ENCODE peak calls at places on chromosomes 5 and 9, in four cellular contexts. Z, X, N and H are unnamed samples.

GRCh38 chr9:110918316-110919054 is 119.8 kb downstream of the LPAR1 start:
- DNase-seq in Z (peak; percentile 75), X (no peak), N (no peak), H (peak; percentile 70)

GRCh38 chr9:109739760-109740159 is 40.2 kb upstream of the PALM2AKAP2 start:
- DNase-seq in Z (peak; percentile 29), X (no peak), N (no peak), H (no peak)

GRCh38 chr5:102753889-102754498 is 1.1 kb upstream of the PAM start:
- DNase-seq in Z (no peak), X (no peak), N (no peak), H (no peak)

GRCh38 chr9:2674141-2674824 is 43.0 kb upstream of the KCNV2 start:
- DNase-seq in Z (no peak), X (no peak), N (no peak), H (no peak)

GRCh38 chr9:108235599-108235998 is 620.2 kb downstream of the ACTL7B start:
- DNase-seq in Z (no peak), X (no peak), N (no peak), H (no peak)

GRCh38 chr9:69602768-69603167 is 69.4 kb downstream of the APBA1 start:
- DNase-seq in Z (no peak), X (no peak), N (no peak), H (no peak)

GRCh38 chr5:179120951-179121666 is 60.9 kb downstream of the ZNF354C start:
- DNase-seq in Z (no peak), X (no peak), N (no peak), H (no peak)

GRCh38 chr5:111748304-111748763 is 8.7 kb downstream of the NREP start:
- DNase-seq in Z (peak; percentile 86), X (no peak), N (no peak), H (peak; percentile 85)

GRCh38 chr5:54249210-54250028 is 61.0 kb downstream of the ARL15 start:
- DNase-seq in Z (no peak), X (no peak), N (peak; percentile 15), H (peak; percentile 13)

GRCh38 chr5:57718155-57718554 is 235.5 kb upstream of the ACTBL2 start:
- DNase-seq in Z (peak; percentile 60), X (no peak), N (no peak), H (no peak)

GRCh38 chr9:437066-438015 is 222.7 kb downstream of the DOCK8 start:
- DNase-seq in Z (peak; percentile 66), X (no peak), N (no peak), H (no peak)

GRCh38 chr9:123335227-123335985 is 20.6 kb upstream of the CRB2 start:
- DNase-seq in Z (peak; percentile 57), X (no peak), N (no peak), H (peak; percentile 61)

GRCh38 chr9:90274725-90275124 is 367.9 kb downstream of the DIRAS2 start:
- DNase-seq in Z (no peak), X (no peak), N (no peak), H (no peak)

GRCh38 chr9:123360161-123361085 is 4.4 kb downstream of the CRB2 start:
- DNase-seq in Z (no peak), X (no peak), N (peak; percentile 84), H (no peak)

GRCh38 chr5:72438141-72438540 is 69.1 kb downstream of the ZNF366 start:
- DNase-seq in Z (peak; percentile 87), X (no peak), N (peak; percentile 37), H (peak; percentile 68)

GRCh38 chr5:147479431-147479830 is 30.4 kb downstream of the DPYSL3 start:
- DNase-seq in Z (no peak), X (no peak), N (no peak), H (no peak)

GRCh38 chr9:133812077-133812868 is 74.1 kb upstream of the SARDH start:
- DNase-seq in Z (no peak), X (no peak), N (no peak), H (no peak)

GRCh38 chr5:169762338-169763095 is 125.4 kb downstream of the DOCK2 start:
- DNase-seq in Z (peak; percentile 41), X (no peak), N (no peak), H (peak; percentile 41)

GRCh38 chr9:8734760-8735159 is 935.2 kb upstream of the DMAC1 start:
- DNase-seq in Z (no peak), X (no peak), N (no peak), H (no peak)

GRCh38 chr9:95927288-95928004 is 52.0 kb downstream of the ERCC6L2 start:
- DNase-seq in Z (no peak), X (no peak), N (no peak), H (no peak)